ENCODE peak calls at places on chromosomes 12 and 14, in five cellular contexts. Z is GM12891, R is GM12878, P is K562, T is H1. I is an unnamed sample.

GRCh38 chr14:90088160-90088559 is 26.4 kb downstream of the KCNK13 start:
- DNase-seq in Z (no peak), R (no peak), P (no peak), T (no peak), I (no peak)

GRCh38 chr14:26703967-26704366 is 106.1 kb upstream of the NOVA1 start:
- DNase-seq in Z (no peak), R (no peak), P (no peak), T (no peak), I (no peak)

GRCh38 chr14:80215756-80216581 is 4.7 kb upstream of the DIO2 start:
- DNase-seq in Z (no peak), R (no peak), P (no peak), T (no peak), I (no peak)

GRCh38 chr14:35401853-35402252 is 2.7 kb downstream of the NFKBIA start:
- DNase-seq in Z (no peak), R (no peak), P (no peak), T (no peak), I (no peak)

GRCh38 chr12:46908236-46908935 is 82.6 kb upstream of the SLC38A4 start:
- DNase-seq in Z (no peak), R (no peak), P (no peak), T (no peak), I (no peak)

GRCh38 chr12:81086342-81086741 is 8.5 kb downstream of the ACSS3 start:
- DNase-seq in Z (no peak), R (no peak), P (no peak), T (no peak), I (no peak)

GRCh38 chr14:99357856-99358390 is 85.9 kb upstream of the BCL11B start:
- DNase-seq in Z (no peak), R (no peak), P (no peak), T (no peak), I (no peak)

GRCh38 chr12:48084066-48084465 is 21.8 kb downstream of the SENP1 start:
- DNase-seq in Z (no peak), R (no peak), P (no peak), T (no peak), I (no peak)

GRCh38 chr14:89428556-89429196 is 11.6 kb upstream of the FOXN3 start:
- DNase-seq in Z (no peak), R (no peak), P (no peak), T (no peak), I (no peak)

GRCh38 chr14:56378474-56378873 is 201.1 kb upstream of the TMEM260 start:
- DNase-seq in Z (no peak), R (no peak), P (no peak), T (no peak), I (no peak)

GRCh38 chr12:26906704-26907103 is 31.1 kb downstream of the INTS13 start:
- DNase-seq in Z (no peak), R (no peak), P (no peak), T (no peak), I (no peak)

GRCh38 chr12:116959845-116960514 is 49.2 kb downstream of the FBXW8 start:
- DNase-seq in Z (peak), R (peak), P (no peak), T (no peak), I (peak)

GRCh38 chr12:120468271-120468845 is 1.2 kb downstream of the SRSF9 start:
- DNase-seq in Z (no peak), R (no peak), P (no peak), T (peak), I (no peak)

GRCh38 chr12:22355011-22355580 is 20.6 kb upstream of the ST8SIA1 start:
- DNase-seq in Z (no peak), R (no peak), P (no peak), T (no peak), I (no peak)

GRCh38 chr14:95268350-95268749 is 51.4 kb downstream of the CLMN start:
- DNase-seq in Z (no peak), R (no peak), P (no peak), T (no peak), I (no peak)

GRCh38 chr12:124919646-124920352 is 5.3 kb upstream of the UBC start:
- DNase-seq in Z (no peak), R (peak), P (no peak), T (no peak), I (no peak)

GRCh38 chr14:70013269-70013873 is 134.2 kb downstream of the SMOC1 start:
- DNase-seq in Z (peak), R (no peak), P (peak), T (peak), I (peak)

GRCh38 chr12:7695159-7695930 is at the start of gene GDF3:
- DNase-seq in Z (no peak), R (no peak), P (no peak), T (no peak), I (no peak)

GRCh38 chr14:46322730-46323425 is 328.7 kb downstream of the RPL10L start:
- DNase-seq in Z (no peak), R (no peak), P (no peak), T (no peak), I (no peak)

GRCh38 chr14:54301349-54301748 is 95.5 kb upstream of the CDKN3 start:
- DNase-seq in Z (no peak), R (no peak), P (no peak), T (no peak), I (no peak)

GRCh38 chr14:85188836-85189235 is 341.1 kb upstream of the FLRT2 start:
- DNase-seq in Z (no peak), R (no peak), P (no peak), T (no peak), I (no peak)

GRCh38 chr12:85157023-85157626 is 121.0 kb downstream of the LRRIQ1 start:
- DNase-seq in Z (no peak), R (no peak), P (no peak), T (no peak), I (no peak)

GRCh38 chr14:81766597-81766996 is 232.9 kb upstream of the SEL1L start:
- DNase-seq in Z (no peak), R (no peak), P (no peak), T (no peak), I (no peak)

GRCh38 chr12:107344035-107344808 is 250.9 kb upstream of the CRY1 start:
- DNase-seq in Z (no peak), R (no peak), P (no peak), T (no peak), I (no peak)

GRCh38 chr12:32183646-32184045 is 77.0 kb downstream of the BICD1 start:
- DNase-seq in Z (no peak), R (no peak), P (no peak), T (no peak), I (no peak)

GRCh38 chr12:21825924-21826548 is 51.5 kb upstream of the KCNJ8 start:
- DNase-seq in Z (no peak), R (no peak), P (no peak), T (no peak), I (no peak)

GRCh38 chr12:4899361-4899760 is 10.3 kb upstream of the KCNA1 start:
- DNase-seq in Z (no peak), R (no peak), P (no peak), T (no peak), I (no peak)

GRCh38 chr12:80178846-80179245 is 79.5 kb downstream of the OTOGL start:
- DNase-seq in Z (no peak), R (peak), P (no peak), T (no peak), I (no peak)

GRCh38 chr12:77625441-77625840 is 205.3 kb upstream of the NAV3 start:
- DNase-seq in Z (no peak), R (no peak), P (no peak), T (no peak), I (no peak)

GRCh38 chr12:85405781-85406522 is 125.9 kb downstream of the ALX1 start:
- DNase-seq in Z (no peak), R (no peak), P (no peak), T (no peak), I (no peak)

GRCh38 chr12:52980096-52980694 is 26.1 kb upstream of the EIF4B start:
- DNase-seq in Z (no peak), R (no peak), P (no peak), T (no peak), I (no peak)

GRCh38 chr12:79373896-79374499 is 316.8 kb downstream of the PAWR start:
- DNase-seq in Z (peak), R (no peak), P (peak), T (peak), I (no peak)

GRCh38 chr12:122086088-122086487 is 7.5 kb downstream of the MLXIP start:
- DNase-seq in Z (no peak), R (no peak), P (no peak), T (no peak), I (no peak)

GRCh38 chr14:99759546-99759925 is 33.7 kb upstream of the EML1 start:
- DNase-seq in Z (no peak), R (no peak), P (no peak), T (no peak), I (no peak)

GRCh38 chr14:101506211-101506920 is 54.9 kb upstream of the DIO3 start:
- DNase-seq in Z (no peak), R (no peak), P (no peak), T (no peak), I (no peak)

GRCh38 chr14:95695051-95695450 is 8.8 kb downstream of the TCL1B start:
- DNase-seq in Z (no peak), R (no peak), P (no peak), T (peak), I (no peak)

GRCh38 chr14:87745507-87746118 is 247.4 kb downstream of the GALC start:
- DNase-seq in Z (peak), R (no peak), P (peak), T (peak), I (no peak)

GRCh38 chr14:100104006-100104352 is 38.8 kb downstream of the EVL start:
- DNase-seq in Z (no peak), R (no peak), P (no peak), T (no peak), I (no peak)

GRCh38 chr14:90491868-90492560 is 95.2 kb downstream of the CALM1 start:
- DNase-seq in Z (no peak), R (no peak), P (no peak), T (no peak), I (no peak)

GRCh38 chr12:119338593-119339363 is 4.2 kb downstream of the CCDC60 start:
- DNase-seq in Z (no peak), R (no peak), P (no peak), T (no peak), I (no peak)

GRCh38 chr12:119340604-119341003 is 6.1 kb downstream of the CCDC60 start:
- DNase-seq in Z (no peak), R (no peak), P (peak), T (no peak), I (no peak)

GRCh38 chr12:119334459-119335170 is at the start of gene CCDC60:
- DNase-seq in Z (no peak), R (no peak), P (peak), T (peak), I (no peak)
- TF ChIP-seq POLR2AphosphoS5 in Z (no peak), R (no peak), P (no peak), T (no peak), I (no peak)

GRCh38 chr12:108967869-108968540 is 52.9 kb downstream of the SVOP start:
- DNase-seq in Z (no peak), R (no peak), P (peak), T (no peak), I (no peak)

GRCh38 chr12:108975024-108975593 is 45.8 kb downstream of the SVOP start:
- DNase-seq in Z (no peak), R (no peak), P (no peak), T (no peak), I (no peak)

GRCh38 chr12:108969622-108970021 is 51.2 kb downstream of the SVOP start:
- DNase-seq in Z (no peak), R (no peak), P (no peak), T (no peak), I (no peak)

GRCh38 chr12:108973753-108974152 is 47.1 kb downstream of the SVOP start:
- DNase-seq in Z (no peak), R (no peak), P (no peak), T (no peak), I (no peak)

GRCh38 chr12:108972226-108972757 is 48.6 kb downstream of the SVOP start:
- DNase-seq in Z (no peak), R (no peak), P (no peak), T (no peak), I (no peak)
- TF ChIP-seq TAF1 in Z (no peak), R (no peak), P (no peak), T (no peak), I (no peak)

GRCh38 chr12:108610336-108610815 is 12.5 kb upstream of the TMEM119 start:
- DNase-seq in Z (no peak), R (no peak), P (no peak), T (no peak), I (no peak)
- TF ChIP-seq POLR2AphosphoS5 in Z (no peak), R (no peak), P (no peak), T (no peak), I (no peak)

GRCh38 chr12:130218682-130219081 is 56.4 kb downstream of the FZD10 start:
- DNase-seq in Z (no peak), R (no peak), P (no peak), T (no peak), I (no peak)

GRCh38 chr12:130212384-130212783 is 50.1 kb downstream of the FZD10 start:
- DNase-seq in Z (no peak), R (no peak), P (no peak), T (no peak), I (no peak)

GRCh38 chr12:130214686-130215370 is 52.6 kb downstream of the FZD10 start:
- DNase-seq in Z (no peak), R (no peak), P (no peak), T (no peak), I (no peak)

DNA sequence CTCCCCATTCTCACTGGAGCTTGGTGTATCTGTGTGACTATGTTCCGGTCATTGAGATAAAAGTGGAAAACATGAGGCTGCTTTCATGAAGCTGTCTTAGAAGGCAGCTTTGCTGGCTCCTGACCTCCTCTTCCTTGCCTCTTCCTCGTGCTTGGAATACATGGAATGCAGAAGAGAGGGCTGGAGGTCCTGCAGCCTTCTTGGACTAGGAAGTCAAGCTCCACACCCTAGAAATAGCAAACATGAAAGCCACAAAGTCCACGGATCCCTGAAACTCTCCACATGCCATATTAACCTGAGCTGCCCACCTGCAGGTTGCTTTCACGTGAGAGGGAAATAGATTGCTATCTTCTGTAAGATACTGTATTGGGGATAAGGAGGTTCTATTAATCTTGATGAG is 51.0 kb downstream of the FZD10 start:
- DNase-seq in Z (no peak), R (no peak), P (no peak), T (no peak), I (no peak)
- TF ChIP-seq TAF1 in Z (no peak), R (no peak), P (no peak), T (no peak), I (no peak)

DNA sequence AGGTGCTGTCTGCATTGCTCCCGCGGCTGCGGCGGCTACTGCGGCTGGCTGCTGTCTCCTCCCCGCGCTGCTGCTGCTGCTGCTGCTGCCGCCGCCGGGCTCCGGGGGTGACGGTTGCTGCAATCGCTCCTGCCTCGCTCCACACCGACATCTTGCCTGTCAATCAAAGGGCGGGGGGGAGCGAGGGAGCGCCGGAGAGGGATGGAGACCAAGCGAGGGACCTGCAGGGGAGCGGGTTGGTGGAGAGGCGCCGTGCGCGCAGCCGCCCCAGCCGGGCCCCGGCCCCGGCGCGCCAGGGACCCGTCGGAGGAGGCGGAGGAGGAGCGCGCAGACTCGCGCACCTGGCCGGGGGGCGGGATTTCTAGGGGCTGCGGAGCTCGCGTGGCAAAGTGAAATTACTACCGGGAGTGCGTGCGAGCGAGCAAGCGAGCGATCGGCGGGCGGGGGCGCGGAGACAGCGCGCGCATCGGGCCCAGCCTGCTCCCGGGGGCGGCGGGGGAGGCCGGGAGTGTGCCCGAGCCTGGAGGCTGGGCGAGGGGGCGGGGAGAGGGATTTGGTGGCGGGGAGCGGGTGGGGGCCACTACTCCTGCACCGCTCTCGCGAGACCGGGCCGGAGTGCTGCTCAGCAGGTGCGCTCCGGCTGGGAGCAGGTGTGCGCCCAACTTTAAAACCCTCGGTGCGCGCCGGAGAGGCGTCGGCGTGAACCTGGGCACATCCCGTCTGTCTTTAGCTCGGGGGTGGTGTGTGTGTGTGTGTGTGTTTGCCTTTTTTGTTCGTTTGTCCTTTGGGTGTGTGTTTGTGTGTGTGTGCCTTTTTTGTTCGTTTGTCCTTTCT is at the start of gene KSR2:
- DNase-seq in Z (peak), R (no peak), P (peak), T (peak), I (peak)
- TF ChIP-seq POLR2AphosphoS5 in Z (no peak), R (no peak), P (no peak), T (peak), I (no peak)

GRCh38 chr12:104358353-104359003 is 54.9 kb downstream of the EID3 start:
- DNase-seq in Z (peak), R (peak), P (peak), T (peak), I (peak)
- TF ChIP-seq TAF1 in Z (no peak), R (no peak), P (no peak), T (no peak), I (no peak)

DNA sequence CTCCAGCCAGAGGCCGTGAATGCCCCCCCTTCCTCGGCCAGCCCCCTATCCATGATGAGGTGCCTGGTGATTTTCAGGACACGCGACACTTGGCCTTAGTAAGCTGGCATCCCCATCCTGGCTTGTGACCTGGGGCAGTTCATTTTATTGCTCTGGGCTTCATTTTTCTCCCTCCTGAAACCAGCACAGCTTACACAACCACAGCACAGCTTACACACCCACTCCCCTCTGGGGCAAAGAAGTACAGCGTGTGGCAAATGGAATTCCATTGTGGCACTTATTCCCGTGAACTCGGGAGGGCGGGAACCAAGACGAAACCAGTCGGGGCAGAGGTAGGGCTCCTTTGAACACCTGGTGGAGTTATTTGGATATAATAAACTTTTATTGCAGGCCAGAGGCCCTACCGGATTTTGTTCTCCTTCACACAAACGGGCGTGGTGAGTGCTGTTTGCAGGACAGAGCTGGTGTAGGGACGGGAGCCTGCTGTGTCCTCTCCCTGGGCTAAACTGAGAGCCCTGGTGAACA is 29.1 kb downstream of the CD9 start:
- DNase-seq in Z (no peak), R (no peak), P (no peak), T (no peak), I (no peak)
- TF ChIP-seq POLR2AphosphoS5 in Z (no peak), R (no peak), P (no peak), T (no peak), I (no peak)